ENCODE peak calls at places on chromosomes 1 and 21, in seven cellular contexts. Z, C, G, V, O, A and H are unnamed samples.

GRCh38 chr1:57485643-57486042 is 61.8 kb upstream of the DAB1 start:
- DNase-seq in Z (no peak), O (no peak), G (no peak), V (peak), A (no peak), C (no peak), H (peak)

GRCh38 chr1:15684042-15684461 is at the start of gene PLEKHM2:
- DNase-seq in G (no peak), O (no peak), A (peak), C (no peak), V (peak), Z (peak), H (peak)

GRCh38 chr1:36089393-36090121 is 865 bp downstream of the ADPRS start:
- DNase-seq in Z (no peak), A (peak), G (peak), O (no peak), C (no peak), V (peak), H (peak)

GRCh38 chr21:41961753-41962152 is 7.9 kb upstream of the C2CD2 start:
- DNase-seq in C (no peak), G (no peak), V (no peak), Z (no peak), A (no peak), O (no peak), H (no peak)

GRCh38 chr1:218658294-218658693 is 313.2 kb downstream of the TGFB2 start:
- DNase-seq in V (peak), O (no peak), C (no peak), Z (no peak), G (no peak), A (no peak), H (no peak)

GRCh38 chr1:214296860-214297699 is 16.1 kb downstream of the SMYD2 start:
- DNase-seq in C (no peak), A (no peak), G (no peak), Z (no peak), O (peak), V (peak), H (peak)

GRCh38 chr1:35437200-35437599 is 120.0 kb downstream of the KIAA0319L start:
- DNase-seq in O (no peak), C (no peak), V (no peak), Z (no peak), G (no peak), A (no peak), H (no peak)

GRCh38 chr1:200150721-200151120 is 123.2 kb downstream of the NR5A2 start:
- DNase-seq in G (no peak), O (peak), V (peak), A (no peak), C (no peak), Z (no peak), H (no peak)